ENCODE peak calls at places on chromosome 9, in seven cellular contexts. B is PC-3, J is GM23338, E is sigmoid colon, Z is A549, W is dorsolateral prefrontal cortex, X is cardiac muscle cell. I is an unnamed sample.

GRCh38 chr9:12785251-12785880 is 10.5 kb downstream of the LURAP1L start:
- DNase-seq in B (peak; percentile 92), J (no peak), E (peak; percentile 97), Z (no peak), W (no peak), X (no peak), I (peak; percentile 40)

GRCh38 chr9:94175669-94176068 is 83.4 kb upstream of the ZNF169 start:
- DNase-seq in B (no peak), J (no peak), E (no peak), Z (no peak), W (no peak), X (peak; percentile 66), I (no peak)

GRCh38 chr9:93398471-93398870 is 53.0 kb upstream of the FAM120A start:
- DNase-seq in B (no peak), J (no peak), E (no peak), Z (no peak), W (no peak), X (no peak), I (no peak)

GRCh38 chr9:6564868-6565267 is 80.7 kb downstream of the GLDC start:
- DNase-seq in B (no peak), J (no peak), E (no peak), Z (no peak), W (no peak), X (peak; percentile 93), I (peak; percentile 58)

GRCh38 chr9:93278164-93278563 is 94.2 kb downstream of the WNK2 start:
- DNase-seq in B (no peak), J (no peak), E (no peak), Z (no peak), W (no peak), X (peak; percentile 7), I (no peak)

GRCh38 chr9:127999461-127999860 is 18.7 kb upstream of the EEIG1 start:
- DNase-seq in B (no peak), J (no peak), E (no peak), Z (no peak), W (no peak), X (no peak), I (no peak)

GRCh38 chr9:79562749-79563386 is 8.9 kb upstream of the TLE4 start:
- DNase-seq in B (peak; percentile 42), J (no peak), E (no peak), Z (no peak), W (no peak), X (no peak), I (no peak)

GRCh38 chr9:21994996-21995651 is 533 bp downstream of the CDKN2B-AS1 start:
- DNase-seq in B (peak; percentile 63), J (peak; percentile 91), E (peak; percentile 85), Z (no peak), W (peak; percentile 46), X (peak; percentile 74), I (peak; percentile 81)

GRCh38 chr9:93244101-93244500 is 60.2 kb downstream of the WNK2 start:
- DNase-seq in B (no peak), J (no peak), E (no peak), Z (no peak), W (no peak), X (no peak), I (no peak)

GRCh38 chr9:103183569-103184191 is 188.5 kb downstream of the CYLC2 start:
- DNase-seq in B (peak; percentile 7), J (peak; percentile 1), E (no peak), Z (no peak), W (no peak), X (no peak), I (no peak)

GRCh38 chr9:119307471-119307870 is 61.8 kb downstream of the BRINP1 start:
- DNase-seq in B (no peak), J (no peak), E (no peak), Z (no peak), W (no peak), X (no peak), I (no peak)

GRCh38 chr9:132896264-132896663 is 17.6 kb downstream of the SPACA9 start:
- DNase-seq in B (no peak), J (no peak), E (no peak), Z (no peak), W (no peak), X (peak; percentile 26), I (no peak)

GRCh38 chr9:6410653-6411052 is 2.3 kb upstream of the UHRF2 start:
- DNase-seq in B (no peak), J (no peak), E (no peak), Z (no peak), W (no peak), X (no peak), I (no peak)

GRCh38 chr9:89357331-89358197 is 39.3 kb downstream of the SECISBP2 start:
- DNase-seq in B (no peak), J (no peak), E (no peak), Z (no peak), W (no peak), X (no peak), I (no peak)

GRCh38 chr9:90774682-90775081 is 26.9 kb upstream of the SYK start:
- DNase-seq in B (peak; percentile 4), J (peak; percentile 10), E (no peak), Z (no peak), W (no peak), X (no peak), I (no peak)

GRCh38 chr9:129473523-129474244 is 147.2 kb downstream of the C9orf50 start:
- DNase-seq in B (no peak), J (no peak), E (peak; percentile 79), Z (no peak), W (no peak), X (peak; percentile 61), I (no peak)

GRCh38 chr9:23677446-23677845 is 148.6 kb downstream of the ELAVL2 start:
- DNase-seq in B (no peak), J (no peak), E (no peak), Z (no peak), W (no peak), X (no peak), I (no peak)

GRCh38 chr9:34581318-34581717 is 8.2 kb downstream of the CNTFR start:
- DNase-seq in B (no peak), J (no peak), E (no peak), Z (no peak), W (no peak), X (no peak), I (no peak)

GRCh38 chr9:94554439-94555331 is at the start of gene PCAT7:
- DNase-seq in B (peak; percentile 87), J (peak; percentile 89), E (no peak), Z (peak; percentile 64), W (no peak), X (peak; percentile 43), I (no peak)

GRCh38 chr9:14813336-14814020 is 90.9 kb upstream of the CER1 start:
- DNase-seq in B (peak; percentile 32), J (no peak), E (no peak), Z (no peak), W (no peak), X (peak; percentile 13), I (peak; percentile 40)

GRCh38 chr9:38227656-38228055 is 158.6 kb upstream of the SHB start:
- DNase-seq in B (peak; percentile 33), J (no peak), E (no peak), Z (no peak), W (no peak), X (peak; percentile 37), I (peak; percentile 10)

GRCh38 chr9:38229830-38230155 is 160.8 kb upstream of the SHB start:
- DNase-seq in B (no peak), J (no peak), E (no peak), Z (no peak), W (no peak), X (no peak), I (no peak)

GRCh38 chr9:38227061-38227540 is 158.1 kb upstream of the SHB start:
- DNase-seq in B (peak; percentile 92), J (peak; percentile 84), E (no peak), Z (peak; percentile 80), W (no peak), X (peak; percentile 93), I (peak; percentile 71)

GRCh38 chr9:38229123-38229829 is 160.2 kb upstream of the SHB start:
- DNase-seq in B (no peak), J (peak; percentile 42), E (no peak), Z (no peak), W (no peak), X (no peak), I (no peak)

GRCh38 chr9:38228331-38229122 is 159.5 kb upstream of the SHB start:
- DNase-seq in B (no peak), J (no peak), E (no peak), Z (no peak), W (no peak), X (no peak), I (no peak)
- TF ChIP-seq CTCF in B (no peak), J (no peak), E (no peak), Z (no peak), W (no peak), X (no peak), I (no peak)

DNA sequence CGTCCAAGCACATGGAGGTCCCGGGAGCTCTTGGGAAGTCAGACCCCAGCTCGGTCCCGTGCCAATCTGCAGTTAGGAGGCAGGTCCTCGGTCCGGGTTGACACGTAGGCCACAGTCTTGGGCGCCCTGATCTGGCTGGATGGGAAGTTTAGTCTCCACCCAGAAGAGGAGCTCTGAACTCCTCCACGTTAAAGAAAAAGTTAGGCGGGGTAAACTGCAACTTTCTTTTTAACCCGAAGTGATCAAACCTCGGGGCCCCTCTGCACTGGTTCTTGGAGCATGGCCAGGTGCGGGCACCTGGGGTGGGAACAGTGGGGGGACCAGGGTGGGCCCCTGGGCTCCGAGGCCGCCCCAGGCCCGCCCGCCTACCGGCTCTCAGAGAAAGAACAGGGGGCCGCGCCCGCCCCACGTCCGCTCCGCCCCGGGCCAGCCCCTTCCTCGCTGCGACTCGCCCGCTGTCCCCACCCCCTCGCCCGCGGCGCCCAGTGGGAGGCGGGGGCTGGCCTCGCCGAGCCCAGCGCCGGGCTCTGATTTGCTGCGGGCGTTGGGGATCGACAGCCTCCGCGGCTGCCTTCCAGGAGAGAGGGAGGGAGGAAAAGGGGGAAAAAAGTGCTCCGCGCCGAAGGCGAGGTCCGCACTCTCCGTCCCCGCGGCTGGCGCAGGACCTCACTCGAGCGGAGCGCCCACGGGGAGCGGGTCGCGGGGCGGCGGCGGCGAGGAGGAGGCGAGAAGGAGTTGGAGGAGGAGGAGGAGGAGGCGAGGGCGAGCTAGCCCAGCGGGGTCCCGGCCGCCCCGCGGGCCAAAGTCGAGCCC is at the start of gene COL5A1:
- DNase-seq in B (peak; percentile 81), J (peak; percentile 93), E (peak; percentile 97), Z (peak; percentile 84), W (peak; percentile 54), X (peak; percentile 97), I (peak; percentile 95)
- H3K4me3 ChIP-seq in B (peak within 1 kb of the TSS; percentile 69), J (peak within 1 kb of the TSS; percentile 80), E (peak within 1 kb of the TSS; percentile 70), Z (peak within 1 kb of the TSS; percentile 73), W (peak within 1 kb of the TSS; percentile 23), X (peak within 1 kb of the TSS; percentile 86), I (peak within 1 kb of the TSS; percentile 73)

DNA sequence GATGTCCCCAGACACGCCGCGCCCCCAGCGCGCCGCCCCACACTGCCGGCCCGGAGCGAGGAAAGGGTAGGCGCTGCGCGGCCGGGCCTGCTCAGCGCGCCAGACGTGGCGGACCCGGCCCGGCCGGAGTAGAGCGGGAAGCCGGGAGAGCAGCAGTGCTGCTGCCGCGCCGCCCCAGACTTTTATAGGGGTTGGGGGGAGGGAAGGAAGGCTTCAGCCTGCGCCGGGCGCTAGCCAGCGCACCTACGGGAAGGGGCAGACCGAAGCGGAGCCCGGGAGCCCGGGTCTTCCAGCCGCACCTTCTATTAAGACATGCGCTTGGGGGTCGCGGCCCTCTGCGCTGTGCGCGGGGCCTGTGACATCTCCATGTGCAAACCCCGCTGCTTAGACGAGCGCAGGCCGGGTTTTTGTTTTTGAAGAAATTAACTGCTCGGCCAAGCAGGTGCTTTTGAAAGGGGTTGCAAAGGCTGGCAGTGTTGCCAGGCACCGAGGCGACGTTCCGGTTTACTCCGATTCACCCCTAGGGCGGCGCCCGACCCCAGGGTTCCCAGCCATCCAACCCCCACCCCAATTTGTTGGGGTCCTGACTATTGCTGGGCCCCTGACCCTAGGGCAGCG is 361 bp upstream of the PAX5 start:
- DNase-seq in B (peak; percentile 40), J (peak; percentile 80), E (no peak), Z (no peak), W (no peak), X (no peak), I (no peak)
- TF ChIP-seq CTCF in B (peak; percentile 58), J (peak; percentile 59), E (no peak), Z (peak; percentile 59), W (no peak), X (no peak), I (no peak)

GRCh38 chr9:2159521-2160417 is 144.6 kb downstream of the SMARCA2 start:
- DNase-seq in B (peak; percentile 20), J (peak; percentile 17), E (no peak), Z (no peak), W (no peak), X (peak; percentile 41), I (peak; percentile 58)
- H3K4me3 ChIP-seq in B (peak overlapping the region; percentile 78), J (no peak overlapping the region), E (peak overlapping the region; percentile 51), Z (no peak overlapping the region), W (peak overlapping the region; percentile 55), X (no peak overlapping the region), I (peak overlapping the region; percentile 22)